ENCODE peak calls at places on chromosomes 12 and 14, in nine cellular contexts. D is astrocyte; X is WERI-Rb-1; W is stimulated activated CD4-positive, alpha-beta T cell treated with anti-CD3 and anti-CD28 coated beads, Interleukin-12 subunit alpha, Interleukin-12 subunit beta, amount 100 ng/mL, for 48 hours; J is posterior cingulate gyrus; B is AG04450; L is neural progenitor cell; I is Peyer's patch; K is head of caudate nucleus. E is an unnamed sample.

GRCh38 chr12:13103391-13104033 is at the start of gene GSG1:
- DNase-seq in J (no peak), K (no peak), I (no peak), D (no peak), L (no peak), B (no peak), W (peak; percentile 24), X (no peak), E (no peak)

GRCh38 chr14:60250318-60251035 is 1.5 kb downstream of the PPM1A start:
- DNase-seq in W (no peak), X (peak; percentile 39), L (peak; percentile 39), D (peak; percentile 26), K (no peak), I (no peak), J (no peak), B (no peak), E (no peak)

GRCh38 chr12:91763654-91764439 is 381.8 kb downstream of the BTG1 start:
- DNase-seq in K (no peak), L (no peak), W (no peak), D (no peak), X (peak; percentile 34), B (no peak), J (no peak), I (no peak), E (no peak)

GRCh38 chr12:24853588-24853987 is 95.3 kb downstream of the BCAT1 start:
- DNase-seq in L (no peak), B (peak; percentile 30), I (no peak), K (no peak), D (peak; percentile 85), W (no peak), J (no peak), X (no peak), E (no peak)

GRCh38 chr12:128801879-128802391 is 21.8 kb downstream of the SLC15A4 start:
- DNase-seq in B (no peak), X (no peak), J (no peak), K (no peak), L (no peak), W (no peak), D (peak; percentile 79), I (no peak), E (no peak)

GRCh38 chr12:47990351-47991105 is 13.7 kb downstream of the COL2A1 start:
- DNase-seq in I (peak; percentile 64), D (no peak), W (peak; percentile 18), X (no peak), K (no peak), L (no peak), B (no peak), J (no peak), E (no peak)

GRCh38 chr12:57213068-57213715 is 3.4 kb upstream of the NXPH4 start:
- DNase-seq in J (peak; percentile 97), X (peak; percentile 82), D (peak; percentile 46), W (peak; percentile 65), K (peak; percentile 89), I (peak; percentile 83), B (peak; percentile 65), L (peak; percentile 84), E (peak; percentile 80)

GRCh38 chr12:128853321-128854197 is at the start of gene GLT1D1:
- DNase-seq in B (no peak), I (no peak), L (peak; percentile 72), K (no peak), W (no peak), D (no peak), J (peak; percentile 82), X (no peak), E (peak; percentile 17)

GRCh38 chr12:87363497-87364084 is 665.6 kb downstream of the C12orf50 start:
- DNase-seq in B (no peak), I (no peak), W (no peak), K (no peak), X (no peak), D (no peak), J (no peak), L (no peak), E (no peak)

GRCh38 chr12:63304844-63305243 is 153.8 kb upstream of the AVPR1A start:
- DNase-seq in L (no peak), D (no peak), I (no peak), X (no peak), J (no peak), K (no peak), B (no peak), W (no peak), E (no peak)

GRCh38 chr14:69118313-69118712 is 34.6 kb downstream of the DCAF5 start:
- DNase-seq in B (no peak), I (no peak), W (no peak), L (no peak), K (no peak), J (no peak), X (no peak), D (no peak), E (no peak)

GRCh38 chr12:119447618-119448017 is 113.1 kb downstream of the CCDC60 start:
- DNase-seq in B (no peak), X (no peak), J (no peak), W (no peak), I (no peak), K (no peak), D (no peak), L (no peak), E (no peak)

GRCh38 chr12:44286336-44286735 is 450.5 kb downstream of the TMEM117 start:
- DNase-seq in K (no peak), J (no peak), X (no peak), B (no peak), L (no peak), W (no peak), I (no peak), D (peak; percentile 61), E (no peak)

GRCh38 chr12:65557425-65558167 is 266.7 kb upstream of the HMGA2 start:
- DNase-seq in K (no peak), I (no peak), J (no peak), D (no peak), X (no peak), B (no peak), L (no peak), W (no peak), E (no peak)

GRCh38 chr12:69851976-69852375 is 26.9 kb downstream of the MYRFL start:
- DNase-seq in W (no peak), I (no peak), X (no peak), L (no peak), J (no peak), K (no peak), D (peak; percentile 59), B (no peak), E (no peak)

GRCh38 chr14:28652782-28653181 is 113.8 kb upstream of the FOXG1 start:
- DNase-seq in L (no peak), J (no peak), D (peak; percentile 88), W (no peak), X (no peak), K (no peak), I (no peak), B (no peak), E (no peak)

GRCh38 chr12:623172-623864 is 39.9 kb downstream of the NINJ2 start:
- DNase-seq in L (no peak), W (no peak), B (no peak), I (no peak), X (no peak), D (no peak), K (no peak), J (no peak), E (no peak)

GRCh38 chr12:1906579-1906978 is 11.9 kb downstream of the CACNA2D4 start:
- DNase-seq in D (no peak), L (no peak), K (no peak), X (no peak), W (no peak), B (no peak), J (no peak), I (no peak), E (no peak)

GRCh38 chr12:2083561-2083960 is 30.8 kb downstream of the CACNA1C start:
- DNase-seq in J (no peak), X (no peak), B (no peak), L (no peak), W (no peak), D (peak; percentile 14), K (no peak), I (no peak), E (no peak)

GRCh38 chr14:102554835-102555819 is 37.3 kb upstream of the RCOR1 start:
- DNase-seq in L (peak; percentile 87), K (no peak), W (peak; percentile 16), B (no peak), I (peak; percentile 56), D (no peak), X (no peak), J (no peak), E (peak; percentile 31)

GRCh38 chr12:123270380-123271181 is 1.1 kb downstream of the CDK2AP1 start:
- DNase-seq in X (no peak), B (no peak), W (no peak), I (no peak), K (no peak), D (peak; percentile 20), J (peak; percentile 70), L (peak; percentile 42), E (no peak)

GRCh38 chr12:617304-617915 is 45.8 kb downstream of the NINJ2 start:
- DNase-seq in K (peak; percentile 4), X (no peak), J (no peak), I (no peak), W (no peak), D (no peak), L (no peak), B (no peak), E (no peak)

GRCh38 chr12:64550758-64551157 is 59.5 kb upstream of the RASSF3 start:
- DNase-seq in K (no peak), D (no peak), I (no peak), X (no peak), B (no peak), J (no peak), L (no peak), W (no peak), E (no peak)

GRCh38 chr14:66444271-66444987 is 41.7 kb upstream of the CCDC196 start:
- DNase-seq in I (no peak), X (peak; percentile 16), J (no peak), K (no peak), B (no peak), D (no peak), L (no peak), W (no peak), E (no peak)

GRCh38 chr12:64943686-64944085 is 119.2 kb downstream of the TBC1D30 start:
- DNase-seq in D (peak; percentile 82), X (no peak), L (no peak), K (no peak), J (no peak), B (peak; percentile 8), W (no peak), I (no peak), E (no peak)

GRCh38 chr14:67856806-67857205 is 37.2 kb downstream of the RAD51B start:
- DNase-seq in W (no peak), D (peak; percentile 69), K (no peak), I (no peak), J (no peak), B (no peak), L (no peak), X (no peak), E (no peak)

GRCh38 chr12:98355322-98355721 is 160.1 kb upstream of the TMPO start:
- DNase-seq in X (no peak), L (no peak), B (no peak), I (no peak), D (peak; percentile 69), J (no peak), W (no peak), K (no peak), E (no peak)